ENCODE peak calls at places on chromosomes 3 and 15, in eight cellular contexts. S, F, X, P, M, V, I and D are unnamed samples.

GRCh38 chr3:150055332-150055731 is 84.6 kb upstream of the PFN2 start:
- DNase-seq in P (no peak), X (no peak), M (no peak), F (no peak), I (no peak), V (no peak), S (no peak), D (no peak)

GRCh38 chr3:100891827-100892226 is 101.4 kb downstream of the ABI3BP start:
- DNase-seq in I (peak; percentile 68), S (no peak), V (no peak), X (no peak), F (no peak), P (no peak), M (no peak), D (no peak)

GRCh38 chr3:15154326-15154725 is 51.7 kb upstream of the CAPN7 start:
- DNase-seq in P (no peak), I (no peak), M (no peak), S (no peak), X (no peak), V (no peak), F (no peak), D (no peak)

GRCh38 chr3:14401692-14402303 is 608 bp upstream of the SLC6A6 start:
- DNase-seq in F (no peak), I (no peak), P (no peak), X (no peak), M (no peak), V (no peak), S (no peak), D (no peak)

GRCh38 chr15:41746802-41747201 is 27.5 kb upstream of the MAPKBP1 start:
- DNase-seq in I (no peak), X (no peak), P (no peak), V (no peak), S (no peak), F (no peak), M (no peak), D (no peak)

GRCh38 chr3:188853896-188854295 is 317.9 kb upstream of the TPRG1 start:
- DNase-seq in F (no peak), P (no peak), M (no peak), V (no peak), X (no peak), I (no peak), S (no peak), D (no peak)

GRCh38 chr15:42737529-42738328 is 801 bp upstream of the CDAN1 start:
- DNase-seq in P (no peak), I (peak; percentile 46), X (no peak), V (no peak), F (no peak), S (no peak), M (peak; percentile 73), D (no peak)

GRCh38 chr3:177676148-177676547 is 478.9 kb upstream of the TBL1XR1 start:
- DNase-seq in M (no peak), I (no peak), S (no peak), F (no peak), P (no peak), V (no peak), X (no peak), D (no peak)

GRCh38 chr3:147507638-147508286 is 98.6 kb downstream of the ZIC1 start:
- DNase-seq in S (no peak), I (no peak), X (no peak), V (no peak), P (peak; percentile 6), M (no peak), F (no peak), D (no peak)

GRCh38 chr3:12479919-12480425 is 4.3 kb upstream of the TSEN2 start:
- DNase-seq in F (peak; percentile 26), P (peak; percentile 48), X (peak; percentile 37), I (peak; percentile 51), V (peak; percentile 19), M (peak; percentile 84), S (peak; percentile 65), D (no peak)

GRCh38 chr3:138125548-138126221 is 6.5 kb downstream of the A4GNT start:
- DNase-seq in I (no peak), M (peak; percentile 8), S (no peak), F (no peak), X (no peak), P (peak; percentile 58), V (no peak), D (no peak)

GRCh38 chr15:71002321-71002720 is 109.7 kb downstream of the LRRC49 start:
- DNase-seq in F (no peak), P (no peak), X (no peak), I (no peak), S (no peak), M (no peak), V (no peak), D (no peak)

GRCh38 chr15:53739651-53740050 is 19.8 kb downstream of the WDR72 start:
- DNase-seq in P (no peak), S (no peak), F (no peak), V (no peak), I (no peak), X (no peak), M (no peak), D (no peak)

GRCh38 chr15:72784233-72784876 is 797 bp upstream of the ADPGK start:
- DNase-seq in S (no peak), I (peak; percentile 66), F (peak; percentile 48), X (peak; percentile 60), P (peak; percentile 93), V (no peak), M (peak; percentile 86), D (no peak)

GRCh38 chr15:80695911-80696651 is 971 bp downstream of the ABHD17C start:
- DNase-seq in M (peak; percentile 79), S (no peak), F (no peak), I (peak; percentile 53), X (no peak), V (peak; percentile 15), P (no peak), D (no peak)

GRCh38 chr15:38378162-38378560 is 75.8 kb upstream of the FAM98B start:
- DNase-seq in M (peak; percentile 25), X (no peak), P (no peak), I (no peak), S (no peak), F (no peak), V (no peak), D (no peak)

GRCh38 chr3:150504473-150504872 is 41.8 kb downstream of the SERP1 start:
- DNase-seq in M (no peak), V (no peak), P (no peak), X (no peak), S (no peak), I (no peak), F (no peak), D (no peak)

GRCh38 chr15:65583701-65584100 is 27.2 kb downstream of the INTS14 start:
- DNase-seq in X (no peak), M (peak; percentile 21), V (peak; percentile 17), P (peak; percentile 37), S (no peak), I (peak; percentile 66), F (peak; percentile 22), D (no peak)

GRCh38 chr3:172225215-172225707 is 185.9 kb downstream of the FNDC3B start:
- DNase-seq in X (no peak), F (no peak), I (no peak), M (no peak), P (no peak), V (no peak), S (no peak), D (no peak)

GRCh38 chr3:168220609-168221008 is 124.9 kb upstream of the GOLIM4 start:
- DNase-seq in X (no peak), I (peak; percentile 78), P (peak; percentile 8), V (no peak), M (no peak), F (no peak), S (no peak), D (no peak)

GRCh38 chr3:188076176-188076575 is 77.8 kb upstream of the LPP start:
- DNase-seq in S (no peak), I (no peak), X (no peak), V (no peak), P (peak; percentile 62), F (no peak), M (no peak), D (no peak)

GRCh38 chr15:51776952-51777574 is 25.7 kb downstream of the TMOD2 start:
- DNase-seq in F (peak; percentile 59), I (peak; percentile 65), S (peak; percentile 57), V (peak; percentile 63), M (peak; percentile 87), P (peak; percentile 96), X (peak; percentile 34), D (peak; percentile 13)

GRCh38 chr3:61578667-61579367 is 17.4 kb downstream of the PTPRG start:
- DNase-seq in V (no peak), M (no peak), P (no peak), S (no peak), I (no peak), X (no peak), F (no peak), D (no peak)

GRCh38 chr3:72322264-72322976 is 525.8 kb downstream of the SHQ1 start:
- DNase-seq in X (no peak), S (no peak), M (no peak), F (no peak), P (no peak), I (no peak), V (no peak), D (no peak)

GRCh38 chr3:56864090-56864489 is 62.3 kb upstream of the ARHGEF3 start:
- DNase-seq in V (no peak), I (no peak), S (no peak), X (no peak), F (peak; percentile 41), P (no peak), M (no peak), D (no peak)

GRCh38 chr15:63086271-63086670 is 35.4 kb upstream of the LACTB start:
- DNase-seq in S (no peak), P (no peak), M (no peak), I (no peak), F (no peak), X (no peak), V (no peak), D (no peak)

GRCh38 chr3:52291508-52292181 is 4.0 kb downstream of the GLYCTK start:
- DNase-seq in S (no peak), M (peak; percentile 40), F (no peak), I (no peak), X (no peak), P (no peak), V (peak; percentile 63), D (no peak)

GRCh38 chr3:146250449-146251382 is at the start of gene PLSCR4:
- DNase-seq in M (peak; percentile 85), V (peak; percentile 72), F (no peak), S (peak; percentile 47), I (peak; percentile 82), X (no peak), P (peak; percentile 28), D (no peak)